ENCODE peak calls at places on chromosomes 12 and 14, in four cellular contexts. X, B, P and U are unnamed samples.

GRCh38 chr12:53561590-53561953 is 54.3 kb upstream of the NPFF start:
- DNase-seq in B (no peak), X (no peak), P (no peak), U (no peak)

GRCh38 chr12:91413591-91413990 is 231.0 kb upstream of the DCN start:
- DNase-seq in X (no peak), P (no peak), B (no peak), U (no peak)

GRCh38 chr12:27984275-27984674 is 11.7 kb upstream of the PTHLH start:
- DNase-seq in X (no peak), B (no peak), P (no peak), U (no peak)

GRCh38 chr12:7756993-7757392 is 8.0 kb upstream of the NANOGNB start:
- DNase-seq in P (no peak), B (no peak), X (no peak), U (no peak)

GRCh38 chr12:48536602-48537001 is 11.2 kb downstream of the OR8S1 start:
- DNase-seq in X (no peak), B (no peak), P (no peak), U (no peak)

GRCh38 chr12:49403887-49404517 is 36.7 kb downstream of the SPATS2 start:
- DNase-seq in B (no peak), P (no peak), X (no peak), U (no peak)

GRCh38 chr14:32560213-32560857 is 231.2 kb downstream of the AKAP6 start:
- DNase-seq in P (no peak), B (peak), X (peak), U (peak)

GRCh38 chr12:67595365-67595764 is 53.2 kb upstream of the DYRK2 start:
- DNase-seq in X (no peak), P (no peak), B (no peak), U (no peak)

GRCh38 chr14:29724991-29725390 is 202.7 kb downstream of the PRKD1 start:
- DNase-seq in X (no peak), P (no peak), B (no peak), U (no peak)

GRCh38 chr12:22518067-22518719 is 26.1 kb downstream of the C2CD5 start:
- DNase-seq in P (no peak), B (no peak), X (peak), U (peak)

GRCh38 chr14:101072531-101072930 is 169.0 kb upstream of the RTL1 start:
- DNase-seq in X (no peak), B (no peak), P (peak), U (no peak)

GRCh38 chr12:122963928-122964240 is 2.4 kb downstream of the ABCB9 start:
- DNase-seq in X (peak), P (no peak), B (no peak), U (no peak)

GRCh38 chr14:105908481-105908911 is 382.1 kb downstream of the TMEM121 start:
- DNase-seq in P (no peak), X (no peak), B (no peak), U (no peak)

GRCh38 chr12:80262372-80263170 is 163.2 kb downstream of the OTOGL start:
- DNase-seq in X (no peak), B (no peak), P (no peak), U (no peak)

GRCh38 chr14:48398675-48399282 is 723.4 kb upstream of the MDGA2 start:
- DNase-seq in X (no peak), B (no peak), P (no peak), U (no peak)

GRCh38 chr12:27064397-27065342 is 17.7 kb downstream of the C12orf71 start:
- DNase-seq in B (no peak), P (no peak), X (no peak), U (no peak)

GRCh38 chr12:118334939-118335567 is 37.7 kb downstream of the TAOK3 start:
- DNase-seq in B (no peak), X (no peak), P (no peak), U (no peak)

GRCh38 chr12:78359530-78359929 is 505.0 kb upstream of the SYT1 start:
- DNase-seq in B (peak), P (no peak), X (no peak), U (no peak)

GRCh38 chr14:38256358-38256840 is 506 bp upstream of the CLEC14A start:
- DNase-seq in B (peak), X (peak), P (no peak), U (peak)

DNA sequence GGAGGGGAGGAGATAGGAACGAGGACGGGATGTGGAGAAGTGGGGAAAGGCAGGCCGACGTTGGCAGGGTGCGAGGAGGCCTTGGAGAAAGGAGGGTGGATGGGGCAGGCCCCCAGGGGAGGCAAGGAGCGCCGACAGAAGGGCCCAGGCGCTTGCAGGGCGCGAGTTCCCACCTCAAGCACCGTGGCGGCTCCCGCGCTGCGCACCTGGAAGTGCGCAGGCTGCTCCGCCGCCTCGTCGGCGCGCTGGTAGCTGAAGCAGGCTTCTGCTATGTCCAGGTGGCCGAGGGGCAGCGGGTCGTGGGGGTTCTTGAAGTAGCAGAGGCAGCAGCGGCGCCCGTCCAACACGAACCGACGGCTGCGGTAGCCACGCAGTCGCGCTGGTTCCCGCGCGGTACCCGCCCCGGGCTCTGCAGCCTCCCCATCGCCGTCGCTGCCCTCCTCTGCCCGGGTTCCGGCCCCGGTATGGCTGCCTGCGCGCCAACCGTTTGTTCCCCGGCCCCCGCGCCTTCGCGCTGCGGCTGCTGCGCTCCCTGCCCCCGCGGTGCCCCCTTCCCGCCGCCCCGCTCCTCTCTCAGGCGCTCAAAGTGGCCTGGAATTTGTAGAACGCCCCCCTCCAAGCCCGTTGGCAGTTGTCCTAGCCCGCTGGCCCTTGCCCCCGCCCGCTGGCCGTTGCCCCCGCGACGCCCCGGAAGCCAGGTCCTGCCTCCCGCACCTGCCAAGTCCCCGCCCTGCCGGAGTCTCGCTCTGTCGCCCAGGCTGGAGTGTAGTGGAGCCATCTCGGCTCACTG is 1.1 kb upstream of the ACTR6 start:
- DNase-seq in B (peak), X (peak), P (no peak), U (peak)
- TF ChIP-seq POLR2A in B (no peak), X (no peak), P (no peak), U (no peak)

GRCh38 chr14:55129086-55129427 is at the start of gene LGALS3:
- DNase-seq in B (peak), P (peak), X (peak), U (peak)
- TF ChIP-seq POLR2A in B (peak), P (peak), X (no peak), U (peak)

DNA sequence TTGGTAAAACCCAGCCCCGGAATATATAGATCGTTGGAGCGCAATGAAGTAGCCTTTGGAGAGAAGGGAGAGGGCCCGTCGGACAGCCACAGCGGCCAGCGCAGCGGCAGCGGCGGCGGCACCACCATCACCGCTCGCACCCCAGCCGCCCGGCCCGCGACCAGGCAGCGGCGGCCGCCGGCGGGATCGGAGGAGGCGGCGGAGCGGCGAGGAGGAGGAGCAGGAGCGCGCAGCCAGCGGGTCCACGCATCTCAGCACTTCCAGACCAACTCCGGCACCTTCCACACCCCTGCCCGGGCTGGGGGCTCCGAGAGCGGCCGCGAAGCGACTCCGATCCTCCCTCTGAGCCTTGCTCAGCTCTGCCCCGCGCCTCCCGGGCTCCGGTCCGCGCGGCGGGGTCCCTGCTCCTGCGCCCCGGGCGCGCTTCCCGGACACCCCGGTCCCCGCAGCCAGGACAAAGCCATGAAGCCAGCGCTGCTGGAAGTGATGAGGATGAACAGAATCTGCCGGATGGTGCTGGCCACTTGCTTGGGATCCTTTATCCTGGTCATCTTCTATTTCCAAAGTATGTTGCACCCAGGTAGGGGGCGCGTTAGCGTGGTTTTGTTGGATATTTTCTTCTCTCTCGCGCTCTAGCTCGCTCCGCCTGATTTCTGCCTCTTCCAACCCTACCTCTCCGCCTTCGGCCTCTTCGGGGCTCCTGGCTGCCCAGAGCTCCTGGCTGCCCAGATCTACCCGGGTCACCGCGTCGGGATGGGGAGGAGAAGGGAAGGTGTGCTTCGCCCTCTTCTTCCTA is 400 bp downstream of the CHST11 start:
- DNase-seq in B (peak), X (peak), P (peak), U (peak)
- TF ChIP-seq POLR2A in B (no peak), X (no peak), P (peak), U (no peak)

GRCh38 chr12:116650585-116650984 is 87.3 kb downstream of the SPRING1 start:
- DNase-seq in B (no peak), P (no peak), X (no peak), U (no peak)
- TF ChIP-seq POLR2A in B (no peak), P (no peak), X (no peak), U (no peak)

GRCh38 chr12:1044697-1045096 is 53.7 kb downstream of the ERC1 start:
- DNase-seq in X (no peak), B (no peak), P (no peak), U (no peak)
- TF ChIP-seq POLR2A in X (no peak), B (no peak), P (no peak), U (no peak)

DNA sequence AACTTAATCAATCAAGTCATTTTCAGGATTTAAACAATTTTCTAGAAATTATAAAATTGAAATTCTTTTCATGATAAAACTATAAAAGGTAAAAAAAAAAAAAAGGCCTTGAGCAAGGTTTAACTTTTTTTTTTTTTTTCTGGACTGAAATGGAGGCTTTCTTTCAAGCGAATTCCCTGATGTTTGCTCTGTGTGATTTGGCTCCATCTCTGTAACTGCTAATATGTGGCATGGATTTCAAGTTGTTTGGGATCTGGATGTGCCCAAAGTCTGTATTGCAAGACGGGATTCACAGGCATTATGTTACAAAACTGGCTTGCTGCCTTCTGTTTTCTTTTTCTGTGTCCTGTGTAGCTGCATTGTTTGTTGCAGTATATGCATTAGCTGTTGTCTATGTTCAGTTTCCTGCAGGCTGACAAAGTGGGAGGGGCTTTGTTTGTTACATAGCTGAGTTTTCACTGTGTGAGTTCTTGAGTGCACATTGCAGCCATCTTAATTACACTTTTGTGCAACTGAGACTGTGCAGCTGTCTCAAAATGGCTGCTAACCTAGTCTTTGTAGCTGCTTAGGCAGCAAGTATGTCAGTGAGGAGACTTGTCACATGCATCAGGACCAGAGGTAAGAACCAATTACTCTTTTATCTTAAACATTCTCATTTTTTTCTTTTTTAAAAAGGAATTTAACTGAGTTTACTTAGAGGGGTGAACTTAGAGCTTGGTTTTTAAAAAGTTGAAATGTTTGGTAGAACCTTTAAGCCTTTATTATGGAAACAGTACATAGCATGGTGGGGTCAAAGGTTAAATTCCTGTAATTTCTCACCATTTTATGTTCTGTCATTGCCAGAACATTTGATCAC is 19.5 kb downstream of the ATF7IP start:
- DNase-seq in P (no peak), B (peak), X (peak), U (no peak)
- TF ChIP-seq POLR2A in P (no peak), B (no peak), X (no peak), U (no peak)

DNA sequence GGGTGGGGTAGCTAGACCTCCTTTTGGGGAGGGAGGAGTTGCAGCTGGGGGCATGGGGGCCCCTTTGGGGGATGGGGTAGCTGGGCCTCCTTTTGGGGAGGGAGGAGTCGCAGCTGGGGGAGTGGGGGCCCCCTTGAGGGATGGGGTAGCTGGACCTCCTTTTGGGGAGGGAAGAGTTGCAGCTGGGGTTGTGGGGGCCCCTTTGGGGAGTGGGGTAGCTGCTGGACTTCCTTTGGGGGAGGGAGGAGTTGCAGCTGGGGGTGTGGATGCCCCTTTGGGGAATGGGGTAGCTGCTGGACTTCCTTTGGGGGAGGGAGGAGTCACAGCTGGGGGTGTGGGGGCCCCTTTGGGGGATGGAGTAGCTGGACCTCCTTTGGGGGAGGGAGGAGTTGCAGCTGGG is 6.9 kb downstream of the NACA start:
- DNase-seq in P (no peak), X (no peak), B (no peak), U (no peak)
- TF ChIP-seq POLR2A in P (no peak), X (no peak), B (no peak), U (no peak)

GRCh38 chr14:73850940-73851339 is 691 bp upstream of the PTGR2 start:
- DNase-seq in P (no peak), B (no peak), X (no peak), U (no peak)

GRCh38 chr14:73846944-73847343 is 4.7 kb upstream of the PTGR2 start:
- DNase-seq in X (no peak), P (no peak), B (no peak), U (no peak)

DNA sequence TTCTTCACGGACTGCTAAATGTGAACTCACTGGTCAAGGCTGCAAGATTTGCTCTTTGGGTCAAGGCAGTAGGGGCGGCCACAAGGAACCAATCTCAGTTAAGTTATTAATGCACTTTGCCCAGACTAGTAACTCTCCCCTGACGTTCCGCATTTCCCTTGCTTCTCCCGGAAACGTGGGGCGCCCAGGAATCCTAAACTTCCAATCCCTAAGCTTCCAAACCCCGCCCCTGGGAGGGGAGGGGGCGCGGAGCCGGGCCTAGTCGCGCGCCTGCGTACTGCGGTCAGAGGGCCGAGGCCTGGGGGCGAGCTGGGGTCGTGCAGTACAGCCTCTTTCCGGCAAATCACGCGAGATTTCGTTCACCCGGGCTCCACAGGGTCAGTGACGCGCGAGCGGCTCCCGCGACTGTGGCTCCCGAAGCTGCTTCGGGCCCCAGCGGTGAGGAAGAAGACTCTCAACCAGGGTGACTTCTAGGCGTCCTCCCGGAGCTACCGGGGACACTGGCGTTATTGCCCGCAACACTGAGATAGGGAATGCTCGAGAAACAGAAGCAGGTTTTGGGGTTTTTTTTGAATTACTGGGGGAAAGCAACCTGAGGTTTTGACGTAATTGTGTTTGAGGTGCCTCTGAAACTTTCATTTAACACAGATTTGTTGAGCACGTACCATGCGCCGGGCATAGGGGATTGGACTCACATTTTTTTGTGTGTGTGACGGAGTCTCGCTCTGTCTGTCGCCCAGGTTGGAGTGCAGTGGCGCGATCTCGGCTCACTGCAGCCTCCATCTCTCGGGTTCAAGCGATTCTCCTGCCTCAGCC is at the start of gene PTGR2:
- DNase-seq in X (peak), P (peak), B (peak), U (peak)
- TF ChIP-seq POLR2A in X (no peak), P (peak), B (peak), U (peak)

DNA sequence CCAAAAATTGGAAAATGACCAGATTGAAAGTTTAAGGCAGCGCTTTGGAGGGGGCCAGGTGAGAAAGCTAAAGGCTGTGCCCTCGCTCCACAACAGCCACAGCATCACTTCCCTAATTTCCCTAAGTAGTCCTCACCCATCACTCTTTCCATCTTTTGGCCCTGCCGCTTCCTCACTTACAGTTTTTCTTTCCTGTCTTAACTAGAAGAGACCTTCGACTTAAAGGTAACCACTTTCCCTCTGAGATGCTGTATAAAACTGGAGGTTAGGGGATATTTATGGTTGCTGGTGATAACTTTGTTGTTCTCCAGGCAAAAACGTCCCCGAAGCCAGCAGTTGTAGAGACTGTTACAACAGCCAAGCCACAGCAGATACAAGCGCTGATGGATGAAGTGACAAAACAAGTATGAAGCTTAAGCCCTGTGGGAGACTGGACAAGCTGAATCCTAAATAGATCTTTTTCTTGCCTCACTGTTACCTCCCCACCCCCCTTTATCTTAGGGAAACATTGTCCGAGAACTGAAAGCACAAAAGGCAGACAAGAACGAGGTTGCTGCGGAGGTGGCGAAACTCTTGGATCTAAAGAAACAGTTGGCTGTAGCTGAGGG is 4.3 kb downstream of the DDIT3 start:
- DNase-seq in P (no peak), X (no peak), B (no peak), U (no peak)
- TF ChIP-seq POLR2A in P (no peak), X (no peak), B (no peak), U (no peak)